ENCODE peak calls at places on chromosome 9, in six cellular contexts. V, N, C, J, P and I are unnamed samples.

GRCh38 chr9:7368410-7369292 is 430.9 kb downstream of the DMAC1 start:
- DNase-seq in J (no peak), C (no peak), V (no peak), P (no peak), N (no peak), I (no peak)

GRCh38 chr9:91864372-91864771 is 85.7 kb downstream of the ROR2 start:
- DNase-seq in J (no peak), N (no peak), V (no peak), C (no peak), P (no peak), I (no peak)

GRCh38 chr9:114512337-114512874 is 7.1 kb upstream of the WHRN start:
- DNase-seq in N (no peak), P (no peak), J (no peak), V (no peak), C (peak), I (no peak)

GRCh38 chr9:107784235-107784958 is 294.8 kb upstream of the KLF4 start:
- DNase-seq in V (no peak), J (no peak), N (no peak), P (no peak), C (no peak), I (peak)

GRCh38 chr9:82466616-82467251 is 478.2 kb downstream of the SPATA31D1 start:
- DNase-seq in C (no peak), V (no peak), P (no peak), N (no peak), J (peak), I (peak)

GRCh38 chr9:95383198-95383673 is 65.7 kb upstream of the FANCC start:
- DNase-seq in N (no peak), J (no peak), P (no peak), V (no peak), C (no peak), I (peak)

GRCh38 chr9:8860925-8861324 is 1061.3 kb upstream of the DMAC1 start:
- DNase-seq in C (no peak), V (no peak), P (no peak), N (no peak), J (no peak), I (no peak)

GRCh38 chr9:35114113-35114847 is 1.4 kb downstream of the ATOSB start:
- DNase-seq in J (peak), N (peak), C (peak), V (no peak), P (no peak), I (peak)

GRCh38 chr9:93304574-93305496 is 120.9 kb downstream of the WNK2 start:
- DNase-seq in N (no peak), J (peak), P (no peak), V (peak), C (peak), I (peak)

GRCh38 chr9:120755827-120756434 is 37.3 kb downstream of the FBXW2 start:
- DNase-seq in V (peak), N (peak), P (no peak), C (peak), J (peak), I (peak)

GRCh38 chr9:134544388-134545212 is 97.0 kb upstream of the COL5A1 start:
- DNase-seq in V (no peak), N (no peak), C (no peak), P (no peak), J (peak), I (peak)

GRCh38 chr9:126587187-126588185 is 26.2 kb upstream of the LMX1B start:
- DNase-seq in J (peak), C (no peak), V (no peak), N (no peak), P (no peak), I (peak)

GRCh38 chr9:136201609-136202448 is 3.1 kb downstream of the LHX3 start:
- DNase-seq in J (peak), V (no peak), C (no peak), N (no peak), P (no peak), I (no peak)

GRCh38 chr9:115593587-115594091 is 475.7 kb upstream of the TNC start:
- DNase-seq in V (no peak), J (peak), N (no peak), P (no peak), C (no peak), I (peak)

GRCh38 chr9:35553670-35554543 is 51.2 kb upstream of the TESK1 start:
- DNase-seq in P (peak), J (peak), V (peak), C (peak), N (no peak), I (peak)

GRCh38 chr9:76887951-76888350 is 18.0 kb downstream of the PRUNE2 start:
- DNase-seq in P (no peak), J (no peak), C (no peak), N (no peak), V (no peak), I (no peak)

GRCh38 chr9:116058421-116058820 is 95.2 kb upstream of the PAPPA start:
- DNase-seq in N (no peak), V (no peak), C (no peak), P (no peak), J (no peak), I (no peak)

GRCh38 chr9:90308746-90309145 is 333.9 kb downstream of the DIRAS2 start:
- DNase-seq in V (no peak), P (no peak), N (no peak), J (no peak), C (peak), I (no peak)

GRCh38 chr9:20568406-20568805 is 53.9 kb downstream of the MLLT3 start:
- DNase-seq in C (no peak), N (no peak), V (no peak), J (no peak), P (no peak), I (no peak)

GRCh38 chr9:113523421-113524141 is 60.1 kb downstream of the RGS3 start:
- DNase-seq in V (no peak), J (no peak), C (peak), N (peak), P (no peak), I (no peak)

GRCh38 chr9:95264954-95265615 is 52.4 kb downstream of the FANCC start:
- DNase-seq in N (no peak), J (no peak), V (no peak), P (no peak), C (no peak), I (peak)